ENCODE peak calls at places on chromosomes 1 and 21, in five cellular contexts. H is T-helper 2 cell; U is CD4-positive, alpha-beta memory T cell; D is NCI-H2081; S is NAMALWA. N is an unnamed sample.

GRCh38 chr1:215875712-215876111 is 308.6 kb downstream of the KCTD3 start:
- DNase-seq in H (no peak), U (no peak), D (no peak), S (no peak), N (no peak)

GRCh38 chr1:204630460-204630905 is 55.1 kb downstream of the LRRN2 start:
- DNase-seq in H (no peak), U (no peak), D (no peak), S (no peak), N (no peak)

GRCh38 chr1:50270926-50271325 is 152.3 kb downstream of the DMRTA2 start:
- DNase-seq in H (no peak), U (no peak), D (no peak), S (no peak), N (no peak)

GRCh38 chr1:157407917-157408525 is 144.3 kb downstream of the FCRL5 start:
- DNase-seq in H (no peak), U (no peak), D (no peak), S (no peak), N (no peak)

GRCh38 chr1:230982698-230983097 is 3.8 kb downstream of the ARV1 start:
- DNase-seq in H (no peak), U (no peak), D (no peak), S (no peak), N (no peak)

GRCh38 chr1:176691251-176692228 is 228.6 kb downstream of the PAPPA2 start:
- DNase-seq in H (peak), U (peak), D (peak), S (peak), N (peak)

GRCh38 chr21:44892095-44892494 is 18.6 kb upstream of the PTTG1IP start:
- DNase-seq in H (no peak), U (no peak), D (no peak), S (no peak), N (no peak)

GRCh38 chr21:36852864-36853263 is 113.6 kb downstream of the HLCS start:
- DNase-seq in H (no peak), U (no peak), D (no peak), S (no peak), N (no peak)

GRCh38 chr1:30513396-30514136 is 209.8 kb downstream of the MATN1 start:
- DNase-seq in H (no peak), U (no peak), D (no peak), S (no peak), N (no peak)

GRCh38 chr1:145871994-145872411 is 13.1 kb upstream of the PIAS3 start:
- DNase-seq in H (peak), U (peak), D (no peak), S (no peak), N (no peak)

GRCh38 chr1:203557958-203558760 is 64.2 kb downstream of the OPTC start:
- DNase-seq in H (no peak), U (no peak), D (no peak), S (no peak), N (peak)

GRCh38 chr1:246198141-246198820 is 308.8 kb downstream of the SMYD3 start:
- DNase-seq in H (no peak), U (no peak), D (no peak), S (no peak), N (no peak)

GRCh38 chr21:45294509-45295291 is 7.0 kb upstream of the POFUT2 start:
- DNase-seq in H (no peak), U (no peak), D (no peak), S (no peak), N (peak)

GRCh38 chr1:29700522-29700921 is 464.2 kb downstream of the PTPRU start:
- DNase-seq in H (no peak), U (no peak), D (no peak), S (no peak), N (no peak)

GRCh38 chr1:196309386-196309785 is 298.9 kb downstream of the KCNT2 start:
- DNase-seq in H (no peak), U (no peak), D (peak), S (peak), N (peak)

GRCh38 chr1:172354291-172354940 is 66.1 kb upstream of the C1orf105 start:
- DNase-seq in H (no peak), U (no peak), D (no peak), S (no peak), N (no peak)

GRCh38 chr1:55812281-55812680 is 597.1 kb upstream of the USP24 start:
- DNase-seq in H (no peak), U (no peak), D (no peak), S (no peak), N (peak)

GRCh38 chr1:94772230-94772641 is 47.9 kb upstream of the SLC44A3 start:
- DNase-seq in H (no peak), U (no peak), D (no peak), S (no peak), N (peak)

GRCh38 chr1:198598796-198599321 is 40.0 kb upstream of the PTPRC start:
- DNase-seq in H (peak), U (no peak), D (no peak), S (peak), N (no peak)

GRCh38 chr1:214823311-214824117 is 220.5 kb downstream of the CENPF start:
- DNase-seq in H (no peak), U (no peak), D (no peak), S (peak), N (no peak)

GRCh38 chr1:111272081-111272480 is 18.6 kb upstream of the CHIA start:
- DNase-seq in H (no peak), U (no peak), D (no peak), S (no peak), N (no peak)

GRCh38 chr21:33850985-33851384 is 64.6 kb downstream of the ATP5PO start:
- DNase-seq in H (no peak), U (no peak), D (no peak), S (no peak), N (no peak)

GRCh38 chr1:45101947-45102346 is 89.9 kb downstream of the UROD start:
- DNase-seq in H (no peak), U (no peak), D (no peak), S (no peak), N (no peak)

GRCh38 chr1:46285730-46286477 is 17.5 kb downstream of the LRRC41 start:
- DNase-seq in H (peak), U (no peak), D (no peak), S (peak), N (no peak)

GRCh38 chr1:75097686-75098085 is 36.5 kb upstream of the LHX8 start:
- DNase-seq in H (no peak), U (no peak), D (peak), S (no peak), N (no peak)

GRCh38 chr21:45331521-45332257 is 44.0 kb upstream of the POFUT2 start:
- DNase-seq in H (no peak), U (no peak), D (no peak), S (no peak), N (no peak)

GRCh38 chr1:4171480-4172450 is 271.7 kb upstream of the C1orf174 start:
- DNase-seq in H (no peak), U (no peak), D (no peak), S (no peak), N (no peak)

GRCh38 chr1:245441699-245442098 is 286.9 kb downstream of the KIF26B start:
- DNase-seq in H (no peak), U (no peak), D (peak), S (no peak), N (no peak)

GRCh38 chr1:114719424-114719787 is 2.8 kb upstream of the NRAS start:
- DNase-seq in H (no peak), U (no peak), D (no peak), S (no peak), N (peak)

GRCh38 chr21:44485254-44485793 is 30.0 kb downstream of the LRRC3 start:
- DNase-seq in H (peak), U (peak), D (no peak), S (peak), N (no peak)

N was measured in PC-3.